ENCODE peak calls at places on chromosomes 5 and 9, in nine cellular contexts. Z, H, N, V, K, P, W, I and C are unnamed samples. For H3K4me1, the result is how much of the 10 kb centered on the place peaks cover.

GRCh38 chr5:116378007-116378831 is 196.4 kb downstream of the SEMA6A start:
- DNase-seq in Z (no peak), H (no peak), N (no peak), V (no peak), K (no peak), P (no peak), W (no peak), I (no peak), C (no peak)

GRCh38 chr9:125997510-125997823 is 250.3 kb downstream of the PBX3 start:
- DNase-seq in Z (no peak), H (no peak), N (no peak), V (no peak), K (no peak), P (no peak), W (no peak), I (no peak), C (no peak)

GRCh38 chr5:161373345-161373707 is 173.2 kb downstream of the GABRB2 start:
- DNase-seq in Z (no peak), H (no peak), N (no peak), V (no peak), K (no peak), P (no peak), W (no peak), I (no peak), C (no peak)

GRCh38 chr5:74161171-74161570 is 479.4 kb downstream of the ENC1 start:
- DNase-seq in Z (no peak), H (no peak), N (peak), V (no peak), K (no peak), P (no peak), W (no peak), I (no peak), C (no peak)

GRCh38 chr9:116632990-116633441 is 54.1 kb upstream of the TRIM32 start:
- DNase-seq in Z (no peak), H (no peak), N (peak), V (no peak), K (no peak), P (no peak), W (no peak), I (no peak), C (no peak)

GRCh38 chr5:169081008-169081724 is 219.8 kb downstream of the SLIT3 start:
- DNase-seq in Z (no peak), H (no peak), N (no peak), V (no peak), K (no peak), P (no peak), W (no peak), I (no peak), C (no peak)

GRCh38 chr5:153223376-153223775 is 267.1 kb upstream of the GRIA1 start:
- DNase-seq in Z (no peak), H (no peak), N (no peak), V (no peak), K (no peak), P (no peak), W (no peak), I (no peak), C (no peak)

GRCh38 chr5:180069589-180070247 is 1.8 kb downstream of the RNF130 start:
- DNase-seq in Z (no peak), H (peak), N (no peak), V (peak), K (peak), P (peak), W (peak), I (no peak), C (peak)

GRCh38 chr9:561430-561829 is 280.1 kb upstream of the DMRT1 start:
- DNase-seq in Z (no peak), H (no peak), N (no peak), V (no peak), K (no peak), P (no peak), W (no peak), I (no peak), C (no peak)

GRCh38 chr5:154610321-154611154 is 132.5 kb upstream of the HAND1 start:
- DNase-seq in Z (peak), H (peak), N (peak), V (peak), K (peak), P (peak), W (peak), I (peak), C (peak)

GRCh38 chr9:84301851-84302250 is 38.7 kb downstream of the SLC28A3 start:
- DNase-seq in Z (no peak), H (no peak), N (peak), V (no peak), K (no peak), P (no peak), W (no peak), I (no peak), C (no peak)

GRCh38 chr9:126699401-126699851 is 85.7 kb downstream of the LMX1B start:
- DNase-seq in Z (peak), H (no peak), N (no peak), V (no peak), K (no peak), P (no peak), W (no peak), I (no peak), C (no peak)

GRCh38 chr5:153896701-153897100 is 142.0 kb downstream of the FAM114A2 start:
- DNase-seq in Z (no peak), H (peak), N (peak), V (no peak), K (no peak), P (no peak), W (no peak), I (no peak), C (no peak)

GRCh38 chr5:159897786-159898393 is 18.4 kb upstream of the ADRA1B start:
- DNase-seq in Z (no peak), H (no peak), N (no peak), V (no peak), K (no peak), P (no peak), W (no peak), I (no peak), C (peak)

GRCh38 chr5:59609501-59610265 is 283.8 kb downstream of the PDE4D start:
- DNase-seq in Z (no peak), H (no peak), N (no peak), V (no peak), K (no peak), P (no peak), W (no peak), I (no peak), C (no peak)

GRCh38 chr9:6426117-6426516 is 13.1 kb downstream of the UHRF2 start:
- DNase-seq in Z (no peak), H (no peak), N (peak), V (no peak), K (no peak), P (no peak), W (no peak), I (no peak), C (no peak)

GRCh38 chr5:179893958-179894895 is 13.5 kb downstream of the TBC1D9B start:
- DNase-seq in Z (no peak), H (no peak), N (no peak), V (no peak), K (no peak), P (no peak), W (no peak), I (no peak), C (no peak)

GRCh38 chr9:104144336-104144735 is 50.2 kb downstream of the SMC2 start:
- DNase-seq in Z (no peak), H (no peak), N (no peak), V (no peak), K (no peak), P (no peak), W (no peak), I (no peak), C (no peak)

GRCh38 chr5:142017832-142018427 is 5.1 kb upstream of the GNPDA1 start:
- DNase-seq in Z (no peak), H (no peak), N (peak), V (no peak), K (no peak), P (no peak), W (no peak), I (no peak), C (no peak)

GRCh38 chr5:114192108-114192507 is 169.8 kb upstream of the KCNN2 start:
- DNase-seq in Z (no peak), H (no peak), N (peak), V (no peak), K (no peak), P (no peak), W (no peak), I (no peak), C (no peak)

GRCh38 chr5:179221877-179222220 is 123.4 kb downstream of the ADAMTS2 start:
- DNase-seq in Z (no peak), H (no peak), N (no peak), V (no peak), K (no peak), P (no peak), W (no peak), I (no peak), C (no peak)

GRCh38 chr9:121849554-121849953 is 198.1 kb downstream of the DAB2IP start:
- DNase-seq in Z (no peak), H (no peak), N (no peak), V (no peak), K (no peak), P (no peak), W (no peak), I (no peak), C (no peak)

GRCh38 chr9:100352201-100352726 is 478 bp downstream of the TEX10 start:
- DNase-seq in Z (no peak), H (peak), N (peak), V (peak), K (peak), P (peak), W (no peak), I (peak), C (peak)

GRCh38 chr5:115209279-115209678 is 39.6 kb upstream of the TRIM36 start:
- DNase-seq in Z (no peak), H (peak), N (peak), V (no peak), K (no peak), P (peak), W (no peak), I (no peak), C (peak)

GRCh38 chr9:35791321-35791921 is at the start of gene NPR2:
- DNase-seq in Z (peak), H (no peak), N (peak), V (no peak), K (no peak), P (no peak), W (no peak), I (peak), C (peak)

GRCh38 chr5:141155540-141156374 is 5.9 kb downstream of the PCDHB6 start:
- DNase-seq in Z (no peak), H (no peak), N (no peak), V (no peak), K (peak), P (no peak), W (no peak), I (no peak), C (no peak)

GRCh38 chr5:31213676-31214638 is 20.5 kb downstream of the CDH6 start:
- DNase-seq in Z (no peak), H (no peak), N (no peak), V (no peak), K (no peak), P (no peak), W (no peak), I (no peak), C (no peak)

GRCh38 chr9:98038958-98039357 is 17.6 kb upstream of the NANS start:
- DNase-seq in Z (no peak), H (no peak), N (no peak), V (no peak), K (no peak), P (no peak), W (no peak), I (no peak), C (no peak)

GRCh38 chr5:440413-441180 is 2.4 kb upstream of the EXOC3 start:
- DNase-seq in Z (no peak), H (no peak), N (no peak), V (no peak), K (no peak), P (peak), W (no peak), I (no peak), C (peak)

GRCh38 chr5:66454186-66455078 is 141.8 kb upstream of the MAST4 start:
- DNase-seq in Z (no peak), H (peak), N (no peak), V (no peak), K (no peak), P (no peak), W (no peak), I (no peak), C (no peak)

GRCh38 chr5:179238628-179238970 is 106.7 kb downstream of the ADAMTS2 start:
- DNase-seq in Z (peak), H (no peak), N (no peak), V (no peak), K (no peak), P (no peak), W (no peak), I (peak), C (no peak)

GRCh38 chr9:129549684-129550083 is 71.2 kb downstream of the C9orf50 start:
- DNase-seq in Z (peak), H (peak), N (no peak), V (no peak), K (no peak), P (peak), W (no peak), I (peak), C (peak)

GRCh38 chr5:108046955-108047670 is 334.8 kb downstream of the FBXL17 start:
- DNase-seq in Z (no peak), H (no peak), N (no peak), V (no peak), K (no peak), P (no peak), W (no peak), I (no peak), C (no peak)

GRCh38 chr9:14396171-14396570 is 82.2 kb upstream of the NFIB start:
- DNase-seq in Z (no peak), H (no peak), N (no peak), V (no peak), K (no peak), P (no peak), W (no peak), I (no peak), C (peak)

GRCh38 chr9:109474944-109475343 is 23.2 kb downstream of the PTPN3 start:
- DNase-seq in Z (no peak), H (no peak), N (no peak), V (no peak), K (no peak), P (no peak), W (no peak), I (no peak), C (no peak)

GRCh38 chr9:109476781-109477268 is 21.3 kb downstream of the PTPN3 start:
- DNase-seq in Z (no peak), H (no peak), N (no peak), V (no peak), K (no peak), P (peak), W (peak), I (no peak), C (no peak)

GRCh38 chr9:109474170-109474569 is 23.9 kb downstream of the PTPN3 start:
- DNase-seq in Z (no peak), H (no peak), N (no peak), V (no peak), K (no peak), P (no peak), W (no peak), I (no peak), C (no peak)

GRCh38 chr9:109477269-109478203 is 20.6 kb downstream of the PTPN3 start:
- DNase-seq in Z (no peak), H (peak), N (no peak), V (no peak), K (peak), P (peak), W (peak), I (no peak), C (no peak)

DNA sequence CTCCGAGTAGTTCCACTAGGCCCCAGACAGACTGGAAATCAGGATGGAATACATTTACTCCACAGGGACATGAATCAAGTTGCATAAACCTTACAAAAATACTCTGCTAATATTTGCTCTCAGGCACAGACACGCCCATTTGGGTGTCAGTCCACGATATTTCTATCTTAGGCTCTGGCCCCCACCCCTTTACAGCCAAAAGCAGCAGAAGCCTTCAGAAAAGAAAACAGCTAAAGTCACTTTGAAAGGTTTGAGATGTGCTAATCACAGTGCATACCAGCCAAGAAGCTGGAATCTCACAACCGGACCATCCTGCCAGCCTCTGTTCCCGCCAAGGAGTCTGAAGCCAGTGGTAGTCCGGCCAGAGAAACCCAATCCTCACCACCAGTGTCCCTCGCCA is 22.6 kb downstream of the PTPN3 start:
- DNase-seq in Z (no peak), H (peak), N (no peak), V (peak), K (no peak), P (no peak), W (peak), I (no peak), C (no peak)
- H3K4me1 ChIP-seq in Z (under half), H (half or more), N (under half), V (under half), K (under half), P (under half), W (half or more), I (under half), C (under half)

GRCh38 chr9:124291801-124292396 is 34.1 kb downstream of the NEK6 start:
- DNase-seq in Z (no peak), H (peak), N (no peak), V (no peak), K (no peak), P (peak), W (peak), I (no peak), C (peak)
- TF ChIP-seq POLR2A in Z (no peak), H (no peak), N (no peak), V (no peak), K (no peak), P (no peak), W (no peak), I (no peak), C (no peak)

GRCh38 chr9:75089369-75089766 is 1.1 kb downstream of the OSTF1 start:
- DNase-seq in Z (no peak), H (no peak), N (no peak), V (no peak), K (no peak), P (no peak), W (no peak), I (no peak), C (no peak)

GRCh38 chr9:75087279-75087823 is 604 bp downstream of the NMRK1 start:
- DNase-seq in Z (no peak), H (peak), N (peak), V (peak), K (no peak), P (peak), W (peak), I (no peak), C (no peak)

GRCh38 chr9:75087824-75088645 is at the start of the genes NMRK1 and OSTF1:
- DNase-seq in Z (peak), H (peak), N (peak), V (peak), K (peak), P (peak), W (peak), I (peak), C (peak)

GRCh38 chr9:75088646-75089368 is 493 bp downstream of the OSTF1 start:
- DNase-seq in Z (peak), H (peak), N (peak), V (peak), K (peak), P (peak), W (peak), I (peak), C (peak)

DNA sequence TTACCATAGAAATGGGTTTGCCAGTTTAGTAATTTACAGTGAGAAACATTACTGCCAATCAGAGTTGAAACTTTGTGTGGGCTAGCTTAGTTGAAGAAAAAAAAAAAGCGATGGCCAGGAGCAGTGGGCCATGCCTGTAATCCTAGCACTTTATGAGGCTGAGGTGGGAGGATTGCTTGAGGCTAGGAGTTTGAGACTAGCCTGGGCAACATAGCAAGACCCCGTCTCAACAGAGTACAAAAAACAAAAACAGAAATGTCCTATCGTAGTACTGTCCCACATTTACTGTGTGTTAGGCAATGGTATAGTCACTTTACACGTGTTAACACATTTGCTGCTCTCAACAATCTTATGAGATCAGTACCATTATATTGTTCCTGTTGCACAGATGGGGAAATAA is 2.3 kb downstream of the OSTF1 start:
- DNase-seq in Z (no peak), H (no peak), N (no peak), V (no peak), K (no peak), P (no peak), W (no peak), I (no peak), C (no peak)
- H3K4me1 ChIP-seq in Z (under half), H (half or more), N (under half), V (under half), K (under half), P (under half), W (half or more), I (under half), C (under half)

GRCh38 chr5:42806004-42806700 is 5.5 kb downstream of the SELENOP start:
- DNase-seq in Z (no peak), H (no peak), N (no peak), V (no peak), K (no peak), P (no peak), W (no peak), I (no peak), C (no peak)
- TF ChIP-seq POLR2A in Z (no peak), H (no peak), N (no peak), V (no peak), K (no peak), P (peak), W (no peak), I (no peak), C (no peak)

GRCh38 chr9:117783828-117784227 is 79.6 kb downstream of the TLR4 start:
- DNase-seq in Z (no peak), H (peak), N (no peak), V (no peak), K (no peak), P (peak), W (no peak), I (no peak), C (no peak)

GRCh38 chr9:117779760-117780159 is 75.6 kb downstream of the TLR4 start:
- DNase-seq in Z (no peak), H (no peak), N (no peak), V (no peak), K (no peak), P (no peak), W (no peak), I (no peak), C (no peak)

GRCh38 chr9:117782931-117783788 is 79.0 kb downstream of the TLR4 start:
- DNase-seq in Z (peak), H (peak), N (no peak), V (peak), K (peak), P (peak), W (peak), I (peak), C (peak)

GRCh38 chr9:117784996-117785395 is 80.8 kb downstream of the TLR4 start:
- DNase-seq in Z (no peak), H (no peak), N (no peak), V (no peak), K (no peak), P (no peak), W (no peak), I (no peak), C (no peak)
- H3K4me1 ChIP-seq in Z (under half), H (under half), N (under half), V (under half), K (under half), P (under half), W (under half), I (under half), C (under half)